ENCODE peak calls at places on chromosomes 16 and 17, in seven cellular contexts. One of them, this sample, is unnamed.

GRCh38 chr16:2970563-2970962 is 1.4 kb downstream of the PAQR4 start:
- DNase-seq in RCC 7860: no peak
- DNase-seq in tibial artery: no peak
- DNase-seq in HS-27A: no peak
- DNase-seq in foreskin melanocyte: no peak
- DNase-seq in KBM-7: no peak
- DNase-seq in Kasumi-1: no peak
- DNase-seq in this sample: no peak

GRCh38 chr16:77833906-77834599 is 45.7 kb downstream of the VAT1L start:
- DNase-seq in RCC 7860: peak
- DNase-seq in HS-27A: no peak
- DNase-seq in tibial artery: no peak
- DNase-seq in foreskin melanocyte: peak
- DNase-seq in KBM-7: peak
- DNase-seq in Kasumi-1: no peak
- DNase-seq in this sample: peak

GRCh38 chr17:65011047-65011446 is 45.5 kb downstream of the GNA13 start:
- DNase-seq in Kasumi-1: no peak
- DNase-seq in HS-27A: no peak
- DNase-seq in tibial artery: no peak
- DNase-seq in KBM-7: no peak
- DNase-seq in RCC 7860: no peak
- DNase-seq in foreskin melanocyte: no peak
- DNase-seq in this sample: no peak

GRCh38 chr17:32627233-32628008 is 140.6 kb downstream of the CDK5R1 start:
- DNase-seq in RCC 7860: no peak
- DNase-seq in KBM-7: no peak
- DNase-seq in tibial artery: no peak
- DNase-seq in Kasumi-1: no peak
- DNase-seq in HS-27A: no peak
- DNase-seq in foreskin melanocyte: no peak
- DNase-seq in this sample: no peak

GRCh38 chr17:69733171-69734014 is 318.9 kb downstream of the MAP2K6 start:
- DNase-seq in Kasumi-1: no peak
- DNase-seq in foreskin melanocyte: peak
- DNase-seq in HS-27A: peak
- DNase-seq in tibial artery: peak
- DNase-seq in RCC 7860: peak
- DNase-seq in KBM-7: no peak
- DNase-seq in this sample: peak

GRCh38 chr16:50709061-50709695 is 15.8 kb downstream of the NOD2 start:
- DNase-seq in tibial artery: no peak
- DNase-seq in RCC 7860: no peak
- DNase-seq in HS-27A: no peak
- DNase-seq in foreskin melanocyte: no peak
- DNase-seq in Kasumi-1: peak
- DNase-seq in KBM-7: peak
- DNase-seq in this sample: no peak

GRCh38 chr16:78925071-78925714 is 675.3 kb downstream of the MAF start:
- DNase-seq in RCC 7860: no peak
- DNase-seq in HS-27A: no peak
- DNase-seq in Kasumi-1: peak
- DNase-seq in foreskin melanocyte: peak
- DNase-seq in KBM-7: peak
- DNase-seq in tibial artery: no peak
- DNase-seq in this sample: no peak

GRCh38 chr17:4928881-4929280 is 3.2 kb upstream of the GP1BA start:
- DNase-seq in Kasumi-1: no peak
- DNase-seq in RCC 7860: no peak
- DNase-seq in KBM-7: no peak
- DNase-seq in tibial artery: no peak
- DNase-seq in HS-27A: no peak
- DNase-seq in foreskin melanocyte: no peak
- DNase-seq in this sample: no peak

GRCh38 chr17:81451823-81452222 is 56.6 kb downstream of the BAHCC1 start:
- DNase-seq in KBM-7: no peak
- DNase-seq in Kasumi-1: no peak
- DNase-seq in tibial artery: no peak
- DNase-seq in RCC 7860: no peak
- DNase-seq in foreskin melanocyte: no peak
- DNase-seq in HS-27A: no peak
- DNase-seq in this sample: no peak

GRCh38 chr17:81868674-81869220 is 2.4 kb downstream of the ARHGDIA start:
- DNase-seq in RCC 7860: peak
- DNase-seq in Kasumi-1: no peak
- DNase-seq in tibial artery: no peak
- DNase-seq in HS-27A: no peak
- DNase-seq in KBM-7: no peak
- DNase-seq in foreskin melanocyte: peak
- DNase-seq in this sample: no peak

GRCh38 chr16:87034317-87034716 is 282.9 kb downstream of the C16orf95 start:
- DNase-seq in KBM-7: no peak
- DNase-seq in tibial artery: no peak
- DNase-seq in HS-27A: no peak
- DNase-seq in Kasumi-1: no peak
- DNase-seq in RCC 7860: no peak
- DNase-seq in foreskin melanocyte: no peak
- DNase-seq in this sample: no peak

GRCh38 chr17:45719335-45720071 is 64.6 kb upstream of the CRHR1 start:
- DNase-seq in Kasumi-1: peak
- DNase-seq in KBM-7: peak
- DNase-seq in foreskin melanocyte: peak
- DNase-seq in tibial artery: no peak
- DNase-seq in RCC 7860: peak
- DNase-seq in HS-27A: peak
- DNase-seq in this sample: peak

GRCh38 chr17:76867578-76868175 is 527 bp upstream of the MGAT5B start:
- DNase-seq in HS-27A: no peak
- DNase-seq in tibial artery: no peak
- DNase-seq in RCC 7860: peak
- DNase-seq in Kasumi-1: peak
- DNase-seq in KBM-7: no peak
- DNase-seq in foreskin melanocyte: no peak
- DNase-seq in this sample: peak

GRCh38 chr17:73901661-73902415 is 257.6 kb upstream of the SDK2 start:
- DNase-seq in RCC 7860: no peak
- DNase-seq in tibial artery: peak
- DNase-seq in Kasumi-1: peak
- DNase-seq in foreskin melanocyte: no peak
- DNase-seq in HS-27A: no peak
- DNase-seq in KBM-7: peak
- DNase-seq in this sample: no peak

GRCh38 chr16:88686439-88687253 is at the start of gene SNAI3:
- DNase-seq in HS-27A: no peak
- DNase-seq in RCC 7860: no peak
- DNase-seq in tibial artery: peak
- DNase-seq in KBM-7: peak
- DNase-seq in Kasumi-1: peak
- DNase-seq in foreskin melanocyte: no peak
- DNase-seq in this sample: no peak

GRCh38 chr17:50148226-50149098 is 2.0 kb downstream of the PPP1R9B start:
- DNase-seq in tibial artery: peak
- DNase-seq in HS-27A: no peak
- DNase-seq in Kasumi-1: peak
- DNase-seq in KBM-7: peak
- DNase-seq in foreskin melanocyte: no peak
- DNase-seq in RCC 7860: peak
- DNase-seq in this sample: no peak

GRCh38 chr16:6297666-6298435 is 1034.8 kb upstream of the RBFOX1 start:
- DNase-seq in Kasumi-1: no peak
- DNase-seq in HS-27A: no peak
- DNase-seq in KBM-7: peak
- DNase-seq in tibial artery: no peak
- DNase-seq in foreskin melanocyte: no peak
- DNase-seq in RCC 7860: no peak
- DNase-seq in this sample: no peak

GRCh38 chr17:19260958-19261357 is 23.8 kb downstream of the EPN2 start:
- DNase-seq in tibial artery: no peak
- DNase-seq in RCC 7860: no peak
- DNase-seq in Kasumi-1: no peak
- DNase-seq in KBM-7: peak
- DNase-seq in foreskin melanocyte: no peak
- DNase-seq in HS-27A: no peak
- DNase-seq in this sample: no peak

GRCh38 chr16:79008869-79009179 is 591.7 kb downstream of the MAF start:
- DNase-seq in KBM-7: no peak
- DNase-seq in tibial artery: no peak
- DNase-seq in RCC 7860: no peak
- DNase-seq in HS-27A: no peak
- DNase-seq in foreskin melanocyte: no peak
- DNase-seq in Kasumi-1: no peak
- DNase-seq in this sample: no peak

GRCh38 chr16:10728035-10728462 is 15.6 kb upstream of the NUBP1 start:
- DNase-seq in Kasumi-1: no peak
- DNase-seq in foreskin melanocyte: no peak
- DNase-seq in HS-27A: no peak
- DNase-seq in KBM-7: no peak
- DNase-seq in tibial artery: no peak
- DNase-seq in RCC 7860: no peak
- DNase-seq in this sample: no peak

GRCh38 chr16:1976951-1977874 is 4.1 kb downstream of the NOXO1 start:
- DNase-seq in Kasumi-1: no peak
- DNase-seq in foreskin melanocyte: no peak
- DNase-seq in RCC 7860: no peak
- DNase-seq in tibial artery: no peak
- DNase-seq in HS-27A: no peak
- DNase-seq in KBM-7: no peak
- DNase-seq in this sample: no peak

GRCh38 chr17:61088556-61088955 is 311.1 kb upstream of the TBX2 start:
- DNase-seq in foreskin melanocyte: no peak
- DNase-seq in tibial artery: no peak
- DNase-seq in RCC 7860: no peak
- DNase-seq in HS-27A: no peak
- DNase-seq in Kasumi-1: no peak
- DNase-seq in KBM-7: no peak
- DNase-seq in this sample: no peak

GRCh38 chr16:66882702-66883101 is 2.4 kb downstream of the PDP2 start:
- DNase-seq in RCC 7860: no peak
- DNase-seq in foreskin melanocyte: no peak
- DNase-seq in KBM-7: no peak
- DNase-seq in tibial artery: no peak
- DNase-seq in Kasumi-1: no peak
- DNase-seq in HS-27A: no peak
- DNase-seq in this sample: no peak

GRCh38 chr17:75518201-75518600 is 1.9 kb downstream of the TSEN54 start:
- DNase-seq in tibial artery: no peak
- DNase-seq in foreskin melanocyte: no peak
- DNase-seq in RCC 7860: no peak
- DNase-seq in KBM-7: peak
- DNase-seq in Kasumi-1: peak
- DNase-seq in HS-27A: no peak
- DNase-seq in this sample: no peak

GRCh38 chr16:30767767-30768465 is 5.8 kb downstream of the RNF40 start:
- DNase-seq in tibial artery: no peak
- DNase-seq in KBM-7: no peak
- DNase-seq in Kasumi-1: no peak
- DNase-seq in foreskin melanocyte: no peak
- DNase-seq in RCC 7860: no peak
- DNase-seq in HS-27A: no peak
- DNase-seq in this sample: no peak

GRCh38 chr16:7236824-7237410 is 95.7 kb upstream of the RBFOX1 start:
- DNase-seq in KBM-7: no peak
- DNase-seq in tibial artery: no peak
- DNase-seq in HS-27A: no peak
- DNase-seq in RCC 7860: no peak
- DNase-seq in foreskin melanocyte: no peak
- DNase-seq in Kasumi-1: no peak
- DNase-seq in this sample: no peak

GRCh38 chr17:69908599-69909368 is 166.2 kb upstream of the KCNJ16 start:
- DNase-seq in tibial artery: no peak
- DNase-seq in KBM-7: no peak
- DNase-seq in Kasumi-1: no peak
- DNase-seq in foreskin melanocyte: no peak
- DNase-seq in RCC 7860: no peak
- DNase-seq in HS-27A: no peak
- DNase-seq in this sample: no peak

GRCh38 chr17:33962857-33963655 is 292.0 kb upstream of the CCL2 start:
- DNase-seq in RCC 7860: no peak
- DNase-seq in Kasumi-1: no peak
- DNase-seq in tibial artery: no peak
- DNase-seq in KBM-7: no peak
- DNase-seq in HS-27A: no peak
- DNase-seq in foreskin melanocyte: no peak
- DNase-seq in this sample: no peak

GRCh38 chr17:65121916-65122821 is 15.0 kb upstream of the RGS9 start:
- DNase-seq in HS-27A: no peak
- DNase-seq in RCC 7860: no peak
- DNase-seq in KBM-7: peak
- DNase-seq in Kasumi-1: peak
- DNase-seq in tibial artery: no peak
- DNase-seq in foreskin melanocyte: no peak
- DNase-seq in this sample: no peak

GRCh38 chr17:69122065-69122464 is 19.6 kb downstream of the ABCA6 start:
- DNase-seq in KBM-7: no peak
- DNase-seq in HS-27A: no peak
- DNase-seq in tibial artery: no peak
- DNase-seq in Kasumi-1: no peak
- DNase-seq in foreskin melanocyte: no peak
- DNase-seq in RCC 7860: no peak
- DNase-seq in this sample: no peak

GRCh38 chr16:1379054-1379862 is 27.5 kb downstream of the GNPTG start:
- DNase-seq in HS-27A: no peak
- DNase-seq in foreskin melanocyte: peak
- DNase-seq in RCC 7860: peak
- DNase-seq in KBM-7: peak
- DNase-seq in Kasumi-1: no peak
- DNase-seq in tibial artery: peak
- DNase-seq in this sample: no peak

GRCh38 chr17:76541739-76542450 is 2.1 kb downstream of the PRCD start:
- DNase-seq in tibial artery: no peak
- DNase-seq in foreskin melanocyte: no peak
- DNase-seq in HS-27A: no peak
- DNase-seq in Kasumi-1: no peak
- DNase-seq in KBM-7: no peak
- DNase-seq in RCC 7860: no peak
- DNase-seq in this sample: no peak

This sample was measured in HS-5.